ENCODE peak calls at places on chromosomes 7 and 10, in six cellular contexts. V is AG10803; C is ovary; S is activated CD4-positive, alpha-beta T cell treated with anti-CD3 and anti-CD28 coated beads for 24 hours; W is OCI-M1; O is AG04449. G is an unnamed sample.
A peak's percentile ranks its signal among the peaks of the same experiment; 100 is the strongest.

GRCh38 chr7:102444961-102445673 is 11.7 kb downstream of the ORAI2 start:
- DNase-seq in V (no peak), C (no peak), S (no peak), W (no peak), O (no peak), G (no peak)

GRCh38 chr7:13988765-13989137 is 715 bp downstream of the ETV1 start:
- DNase-seq in V (peak; percentile 3), C (no peak), S (no peak), W (peak; percentile 55), O (no peak), G (no peak)

GRCh38 chr7:55509322-55509721 is 63.0 kb downstream of the VOPP1 start:
- DNase-seq in V (peak; percentile 68), C (no peak), S (no peak), W (no peak), O (peak; percentile 65), G (peak; percentile 32)

GRCh38 chr10:88926484-88927249 is 25.9 kb downstream of the ACTA2 start:
- DNase-seq in V (peak; percentile 98), C (no peak), S (no peak), W (no peak), O (peak; percentile 72), G (peak; percentile 55)

GRCh38 chr10:124827474-124827873 is 25.9 kb downstream of the ABRAXAS2 start:
- DNase-seq in V (peak; percentile 24), C (no peak), S (peak; percentile 1), W (peak; percentile 60), O (no peak), G (peak; percentile 57)

GRCh38 chr7:27953361-27953760 is 213.4 kb downstream of the TAX1BP1 start:
- DNase-seq in V (no peak), C (no peak), S (no peak), W (no peak), O (no peak), G (no peak)

GRCh38 chr7:5214236-5214635 is 24.2 kb downstream of the WIPI2 start:
- DNase-seq in V (no peak), C (no peak), S (no peak), W (no peak), O (no peak), G (no peak)

GRCh38 chr7:30936650-30937245 is 25.1 kb downstream of the AQP1 start:
- DNase-seq in V (no peak), C (no peak), S (no peak), W (no peak), O (no peak), G (peak; percentile 4)

GRCh38 chr10:43360086-43360485 is 11.3 kb upstream of the FXYD4 start:
- DNase-seq in V (no peak), C (no peak), S (no peak), W (no peak), O (no peak), G (no peak)

GRCh38 chr7:35825984-35826383 is 25.1 kb downstream of the SEPTIN7 start:
- DNase-seq in V (no peak), C (no peak), S (no peak), W (no peak), O (no peak), G (no peak)

GRCh38 chr10:75782463-75783248 is 351.2 kb downstream of the LRMDA start:
- DNase-seq in V (no peak), C (no peak), S (no peak), W (no peak), O (no peak), G (no peak)

GRCh38 chr7:94258856-94259255 is 135.8 kb upstream of the COL1A2 start:
- DNase-seq in V (no peak), C (no peak), S (no peak), W (peak; percentile 61), O (no peak), G (no peak)

GRCh38 chr10:72375585-72375984 is 20.9 kb upstream of the DNAJB12 start:
- DNase-seq in V (no peak), C (no peak), S (no peak), W (peak; percentile 63), O (no peak), G (no peak)

GRCh38 chr7:2808891-2809660 is 35.0 kb downstream of the GNA12 start:
- DNase-seq in V (no peak), C (peak; percentile 26), S (no peak), W (no peak), O (no peak), G (no peak)

G was measured in AG20443.